ENCODE peak calls at places on chromosomes 12 and 14, in seven cellular contexts. M is mesenchymal stem cell, Z is DND-41, T is mammary epithelial cell, P is trophoblast cell, G is adipocyte, Q is IMR-90. K is an unnamed sample.

GRCh38 chr12:46763230-46763629 is 62.6 kb downstream of the SLC38A4 start:
- DNase-seq in M (no peak), Z (no peak), T (no peak), P (no peak), G (no peak), Q (no peak), K (no peak)

GRCh38 chr14:94542811-94543449 is 18.3 kb upstream of the SERPINA4 start:
- DNase-seq in M (no peak), Z (no peak), T (no peak), P (peak; percentile 59), G (no peak), Q (no peak), K (no peak)

GRCh38 chr12:131235871-131236271 is 282.2 kb downstream of the ADGRD1 start:
- DNase-seq in M (no peak), Z (no peak), T (no peak), P (no peak), G (no peak), Q (no peak), K (no peak)

GRCh38 chr14:99075061-99075460 is 196.9 kb downstream of the BCL11B start:
- DNase-seq in M (no peak), Z (no peak), T (no peak), P (peak; percentile 33), G (no peak), Q (no peak), K (no peak)

GRCh38 chr12:122079038-122079531 is 529 bp downstream of the MLXIP start:
- DNase-seq in M (no peak), Z (peak; percentile 28), T (peak; percentile 28), P (no peak), G (peak; percentile 60), Q (no peak), K (no peak)

GRCh38 chr14:87014854-87015253 is 978.1 kb downstream of the GALC start:
- DNase-seq in M (no peak), Z (no peak), T (no peak), P (no peak), G (no peak), Q (no peak), K (no peak)

GRCh38 chr14:82796081-82796480 is 1262.4 kb upstream of the SEL1L start:
- DNase-seq in M (no peak), Z (no peak), T (no peak), P (no peak), G (no peak), Q (no peak), K (no peak)

GRCh38 chr12:1811281-1811947 is 9.0 kb upstream of the LRTM2 start:
- DNase-seq in M (peak; percentile 85), Z (no peak), T (no peak), P (no peak), G (no peak), Q (peak; percentile 52), K (peak; percentile 79)

GRCh38 chr12:497501-498160 is 37.9 kb downstream of the B4GALNT3 start:
- DNase-seq in M (peak; percentile 68), Z (no peak), T (no peak), P (no peak), G (no peak), Q (no peak), K (no peak)

GRCh38 chr14:106174206-106174605 is 647.8 kb downstream of the TMEM121 start:
- DNase-seq in M (no peak), Z (peak; percentile 92), T (no peak), P (no peak), G (no peak), Q (no peak), K (no peak)

GRCh38 chr14:92463141-92463540 is 50.4 kb upstream of the RIN3 start:
- DNase-seq in M (no peak), Z (no peak), T (no peak), P (no peak), G (no peak), Q (no peak), K (no peak)

GRCh38 chr14:71243697-71244096 is 336.4 kb downstream of the PCNX1 start:
- DNase-seq in M (peak; percentile 9), Z (no peak), T (no peak), P (no peak), G (peak; percentile 90), Q (peak; percentile 93), K (peak; percentile 89)

GRCh38 chr12:103181366-103182152 is 224.1 kb downstream of the ASCL1 start:
- DNase-seq in M (no peak), Z (no peak), T (no peak), P (no peak), G (no peak), Q (no peak), K (no peak)

GRCh38 chr12:124603910-124604775 is 36.7 kb upstream of the NCOR2 start:
- DNase-seq in M (peak; percentile 16), Z (no peak), T (no peak), P (no peak), G (no peak), Q (no peak), K (no peak)

GRCh38 chr12:7188557-7189397 is 709 bp upstream of the PEX5 start:
- DNase-seq in M (peak; percentile 90), Z (peak; percentile 61), T (peak; percentile 61), P (peak; percentile 49), G (peak; percentile 81), Q (peak; percentile 82), K (peak; percentile 79)

GRCh38 chr12:125519026-125519651 is 453.9 kb downstream of the AACS start:
- DNase-seq in M (no peak), Z (no peak), T (no peak), P (no peak), G (no peak), Q (no peak), K (no peak)

GRCh38 chr14:50762931-50763300 is 68.0 kb downstream of the NIN start:
- DNase-seq in M (no peak), Z (no peak), T (no peak), P (no peak), G (no peak), Q (no peak), K (no peak)

GRCh38 chr14:89294060-89294459 is 123.0 kb downstream of the FOXN3 start:
- DNase-seq in M (no peak), Z (no peak), T (no peak), P (no peak), G (no peak), Q (no peak), K (no peak)
- H3K9ac ChIP-seq in M (no peak overlapping the region), Z (no peak overlapping the region), T (no peak overlapping the region), P (no peak overlapping the region), G (no peak overlapping the region), Q (no peak overlapping the region), K (no peak overlapping the region)

DNA sequence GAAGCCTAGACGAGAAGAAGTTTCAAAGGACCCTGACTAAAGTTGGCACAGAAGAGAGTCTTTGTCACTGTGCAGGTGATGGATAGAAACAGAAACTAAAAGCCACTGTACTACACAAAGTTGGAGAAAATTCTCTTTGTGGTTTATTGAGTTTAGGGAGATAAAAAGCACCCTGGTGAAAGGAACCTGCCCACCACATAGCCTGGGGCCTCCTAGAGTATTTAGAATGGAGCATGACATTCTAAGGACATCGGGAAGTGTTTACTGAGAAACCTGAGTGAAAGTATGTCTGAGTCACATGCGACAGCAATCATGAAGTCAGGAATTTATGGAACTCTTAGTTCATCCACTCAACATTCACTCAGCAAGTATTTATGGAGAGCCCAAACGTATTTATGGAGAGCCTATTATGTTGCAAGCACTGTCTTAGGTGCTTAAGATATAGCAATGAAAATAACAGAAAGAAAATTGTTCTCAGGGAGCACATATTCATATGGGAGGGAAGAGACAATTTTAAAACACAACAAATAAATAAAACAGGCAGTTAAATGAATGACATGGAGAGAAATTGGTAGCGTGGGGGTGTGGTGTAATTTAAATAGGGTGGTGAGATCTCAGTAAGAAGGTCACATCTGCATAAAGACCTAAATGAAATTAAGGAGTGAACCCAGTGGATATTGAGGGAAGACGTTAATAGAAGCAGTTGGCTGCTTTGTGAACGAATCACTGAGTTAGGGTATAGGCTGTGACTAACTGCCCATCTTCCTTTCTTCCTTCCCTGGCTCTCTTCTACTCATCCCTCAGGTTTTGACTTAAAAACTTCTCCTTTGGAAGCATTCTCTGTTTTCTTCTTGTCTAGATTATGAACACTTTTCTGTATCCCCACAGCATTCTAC is 65.0 kb downstream of the BTG1 start:
- DNase-seq in M (peak; percentile 85), Z (peak; percentile 73), T (peak; percentile 92), P (peak; percentile 86), G (peak; percentile 82), Q (peak; percentile 90), K (peak; percentile 94)
- H3K9ac ChIP-seq in M (peak overlapping the region; percentile 46), Z (peak overlapping the region; percentile 52), T (peak overlapping the region; percentile 54), P (no peak overlapping the region), G (peak overlapping the region; percentile 14), Q (peak overlapping the region; percentile 26), K (no peak overlapping the region)

GRCh38 chr14:100726467-100726811 is 253 bp upstream of the DLK1 start:
- DNase-seq in M (no peak), Z (no peak), T (no peak), P (no peak), G (no peak), Q (no peak), K (no peak)
- H3K9ac ChIP-seq in M (no peak overlapping the region), Z (no peak overlapping the region), T (no peak overlapping the region), P (no peak overlapping the region), G (no peak overlapping the region), Q (no peak overlapping the region), K (no peak overlapping the region)

DNA sequence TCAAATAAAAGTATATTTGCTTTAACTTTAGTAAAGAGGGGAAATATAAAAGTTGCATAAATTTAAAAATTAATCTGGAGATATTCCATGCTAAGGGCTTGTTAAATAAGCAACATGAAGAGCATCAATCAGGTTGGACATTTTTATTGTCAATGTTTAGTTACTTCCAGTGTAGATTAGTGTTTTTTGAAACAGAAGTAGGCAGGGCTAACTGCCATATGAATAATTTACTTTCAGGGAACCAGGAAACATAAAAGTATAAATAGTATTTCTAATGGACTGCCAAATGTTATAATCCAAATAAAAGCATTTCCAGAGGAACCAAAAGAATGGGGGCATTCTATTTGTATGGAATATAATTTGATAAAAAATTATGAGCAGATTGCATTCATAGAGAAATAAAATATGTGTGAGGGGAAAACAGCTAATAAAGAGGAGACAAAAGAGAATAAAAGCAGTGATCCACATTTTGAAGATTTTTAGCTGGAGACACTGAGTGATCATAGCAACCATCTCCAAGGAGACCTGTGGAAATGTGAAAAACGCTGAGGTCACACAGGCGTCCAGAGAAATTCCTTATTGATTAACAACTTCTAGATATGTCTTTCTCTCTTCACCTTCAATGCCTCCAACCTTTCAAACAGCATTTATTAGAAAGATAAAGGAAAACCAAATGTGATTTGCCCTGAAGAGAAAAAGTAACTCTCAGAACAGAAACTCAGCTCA is 70.8 kb downstream of the SRGAP1 start:
- DNase-seq in M (peak; percentile 74), Z (no peak), T (peak; percentile 52), P (peak; percentile 34), G (peak; percentile 51), Q (peak; percentile 71), K (peak; percentile 86)
- H3K9ac ChIP-seq in M (peak overlapping the region; percentile 83), Z (no peak overlapping the region), T (peak overlapping the region; percentile 67), P (no peak overlapping the region), G (peak overlapping the region; percentile 42), Q (peak overlapping the region; percentile 53), K (no peak overlapping the region)